ENCODE peak calls at places on chromosomes 7 and 10, in ten cellular contexts. D, B, L, V, Z, N, Y, S, C and W are unnamed samples.

GRCh38 chr7:88200793-88201192 is 19.0 kb downstream of the SRI start:
- DNase-seq in D (no peak), B (no peak), L (no peak), V (no peak), Z (no peak), N (no peak), Y (no peak), S (no peak), C (no peak), W (no peak)

GRCh38 chr10:117005454-117006055 is 568 bp upstream of the SHTN1 start:
- DNase-seq in D (peak), B (no peak), L (no peak), V (no peak), Z (no peak), N (no peak), Y (peak), S (no peak), C (no peak), W (no peak)

GRCh38 chr10:15539262-15539661 is 168.2 kb upstream of the FAM171A1 start:
- DNase-seq in D (no peak), B (no peak), L (no peak), V (no peak), Z (no peak), N (no peak), Y (no peak), S (no peak), C (no peak), W (no peak)

GRCh38 chr10:108385963-108386362 is 1221.5 kb upstream of the SORCS1 start:
- DNase-seq in D (no peak), B (no peak), L (no peak), V (no peak), Z (no peak), N (no peak), Y (no peak), S (no peak), C (no peak), W (no peak)

GRCh38 chr10:62665771-62666170 is 138.7 kb upstream of the ADO start:
- DNase-seq in D (no peak), B (no peak), L (no peak), V (no peak), Z (no peak), N (no peak), Y (no peak), S (no peak), C (no peak), W (no peak)

GRCh38 chr10:62025134-62025794 is 123.8 kb downstream of the ARID5B start:
- DNase-seq in D (no peak), B (no peak), L (no peak), V (no peak), Z (no peak), N (no peak), Y (no peak), S (no peak), C (no peak), W (no peak)

GRCh38 chr7:138538996-138539644 is 79.1 kb downstream of the TRIM24 start:
- DNase-seq in D (no peak), B (no peak), L (no peak), V (no peak), Z (no peak), N (no peak), Y (no peak), S (no peak), C (no peak), W (no peak)

GRCh38 chr10:60952067-60952845 is 8.3 kb upstream of the RHOBTB1 start:
- DNase-seq in D (no peak), B (no peak), L (no peak), V (no peak), Z (no peak), N (no peak), Y (no peak), S (no peak), C (no peak), W (no peak)

GRCh38 chr7:135716677-135717238 is 11.2 kb downstream of the SLC13A4 start:
- DNase-seq in D (no peak), B (no peak), L (peak), V (no peak), Z (no peak), N (peak), Y (no peak), S (no peak), C (peak), W (peak)

GRCh38 chr10:3542185-3542611 is 242.8 kb downstream of the KLF6 start:
- DNase-seq in D (no peak), B (no peak), L (peak), V (no peak), Z (no peak), N (peak), Y (no peak), S (no peak), C (no peak), W (no peak)

GRCh38 chr10:132099701-132100481 is 34.1 kb downstream of the JAKMIP3 start:
- DNase-seq in D (no peak), B (no peak), L (no peak), V (no peak), Z (peak), N (no peak), Y (peak), S (no peak), C (no peak), W (no peak)

GRCh38 chr7:31129067-31129466 is 77.0 kb downstream of the ADCYAP1R1 start:
- DNase-seq in D (no peak), B (no peak), L (no peak), V (no peak), Z (no peak), N (no peak), Y (peak), S (no peak), C (no peak), W (no peak)

GRCh38 chr7:114670676-114671075 is 251.2 kb upstream of the MDFIC start:
- DNase-seq in D (no peak), B (no peak), L (no peak), V (no peak), Z (no peak), N (no peak), Y (no peak), S (no peak), C (no peak), W (no peak)

GRCh38 chr10:86349474-86349873 is 17.1 kb downstream of the GRID1 start:
- DNase-seq in D (no peak), B (no peak), L (no peak), V (no peak), Z (no peak), N (no peak), Y (peak), S (peak), C (peak), W (no peak)

GRCh38 chr7:130593033-130593432 is 75.5 kb downstream of the COPG2 start:
- DNase-seq in D (no peak), B (no peak), L (no peak), V (no peak), Z (no peak), N (no peak), Y (no peak), S (no peak), C (no peak), W (no peak)

GRCh38 chr10:88165849-88166271 is 302.4 kb downstream of the PTEN start:
- DNase-seq in D (no peak), B (no peak), L (peak), V (no peak), Z (no peak), N (peak), Y (no peak), S (no peak), C (peak), W (no peak)

GRCh38 chr7:131302876-131303707 is 24.6 kb upstream of the MKLN1 start:
- DNase-seq in D (peak), B (no peak), L (peak), V (peak), Z (no peak), N (no peak), Y (peak), S (no peak), C (no peak), W (peak)

GRCh38 chr10:126459878-126460481 is 71.7 kb upstream of the ADAM12 start:
- DNase-seq in D (no peak), B (no peak), L (peak), V (no peak), Z (peak), N (peak), Y (peak), S (peak), C (peak), W (no peak)

GRCh38 chr7:105402221-105403095 is 13.7 kb upstream of the SRPK2 start:
- DNase-seq in D (no peak), B (no peak), L (no peak), V (no peak), Z (no peak), N (no peak), Y (no peak), S (no peak), C (no peak), W (no peak)

GRCh38 chr7:31663072-31663471 is 23.9 kb upstream of the PPP1R17 start:
- DNase-seq in D (no peak), B (no peak), L (no peak), V (no peak), Z (no peak), N (no peak), Y (peak), S (no peak), C (no peak), W (no peak)

GRCh38 chr7:18257711-18258110 is 230.1 kb upstream of the PRPS1L1 start:
- DNase-seq in D (no peak), B (no peak), L (no peak), V (no peak), Z (no peak), N (no peak), Y (no peak), S (no peak), C (no peak), W (no peak)

GRCh38 chr7:84536256-84536870 is 341.8 kb upstream of the SEMA3A start:
- DNase-seq in D (no peak), B (no peak), L (no peak), V (no peak), Z (no peak), N (no peak), Y (no peak), S (no peak), C (no peak), W (no peak)

GRCh38 chr7:76155938-76156337 is 45.8 kb upstream of the SRRM3 start:
- DNase-seq in D (no peak), B (peak), L (no peak), V (no peak), Z (no peak), N (no peak), Y (no peak), S (peak), C (no peak), W (no peak)

GRCh38 chr10:70761031-70761601 is 24.1 kb downstream of the TBATA start:
- DNase-seq in D (no peak), B (no peak), L (peak), V (no peak), Z (no peak), N (peak), Y (peak), S (peak), C (no peak), W (no peak)

GRCh38 chr7:30845426-30846135 is 66.1 kb upstream of the AQP1 start:
- DNase-seq in D (no peak), B (peak), L (peak), V (no peak), Z (no peak), N (no peak), Y (no peak), S (no peak), C (no peak), W (no peak)

GRCh38 chr10:32413513-32413912 is 32.4 kb upstream of the CCDC7 start:
- DNase-seq in D (no peak), B (no peak), L (peak), V (no peak), Z (no peak), N (peak), Y (no peak), S (no peak), C (peak), W (no peak)

GRCh38 chr7:42677751-42678231 is 234.1 kb downstream of the C7orf25 start:
- DNase-seq in D (peak), B (peak), L (peak), V (no peak), Z (no peak), N (peak), Y (no peak), S (no peak), C (peak), W (no peak)

GRCh38 chr10:68924593-68924992 is 23.5 kb downstream of the DDX50 start:
- DNase-seq in D (no peak), B (no peak), L (peak), V (no peak), Z (no peak), N (no peak), Y (no peak), S (no peak), C (no peak), W (no peak)

GRCh38 chr7:131482800-131483199 is 73.6 kb downstream of the PODXL start:
- DNase-seq in D (no peak), B (no peak), L (no peak), V (no peak), Z (no peak), N (no peak), Y (no peak), S (no peak), C (no peak), W (no peak)

GRCh38 chr10:28939352-28940157 is 262.2 kb downstream of the BAMBI start:
- DNase-seq in D (peak), B (peak), L (peak), V (no peak), Z (peak), N (no peak), Y (peak), S (peak), C (no peak), W (no peak)

GRCh38 chr10:48604039-48604407 is 850 bp downstream of the ARHGAP22 start:
- DNase-seq in D (no peak), B (no peak), L (no peak), V (no peak), Z (peak), N (no peak), Y (peak), S (no peak), C (no peak), W (no peak)

GRCh38 chr10:48605264-48605615 is 367 bp upstream of the ARHGAP22 start:
- DNase-seq in D (no peak), B (no peak), L (no peak), V (no peak), Z (no peak), N (no peak), Y (no peak), S (no peak), C (no peak), W (no peak)

GRCh38 chr10:48603421-48604038 is 1.3 kb downstream of the ARHGAP22 start:
- DNase-seq in D (no peak), B (no peak), L (no peak), V (no peak), Z (peak), N (no peak), Y (peak), S (no peak), C (no peak), W (no peak)

GRCh38 chr10:48605786-48606529 is 1.1 kb upstream of the ARHGAP22 start:
- DNase-seq in D (no peak), B (no peak), L (peak), V (no peak), Z (peak), N (no peak), Y (peak), S (peak), C (no peak), W (no peak)

GRCh38 chr10:48604408-48605263 is at the start of gene ARHGAP22:
- DNase-seq in D (no peak), B (peak), L (peak), V (no peak), Z (peak), N (no peak), Y (peak), S (no peak), C (no peak), W (no peak)
- H3K4me3 ChIP-seq in D (peak), B (peak), L (peak), V (no peak), Z (peak), N (peak), Y (no peak), S (no peak), C (peak), W (peak)

DNA sequence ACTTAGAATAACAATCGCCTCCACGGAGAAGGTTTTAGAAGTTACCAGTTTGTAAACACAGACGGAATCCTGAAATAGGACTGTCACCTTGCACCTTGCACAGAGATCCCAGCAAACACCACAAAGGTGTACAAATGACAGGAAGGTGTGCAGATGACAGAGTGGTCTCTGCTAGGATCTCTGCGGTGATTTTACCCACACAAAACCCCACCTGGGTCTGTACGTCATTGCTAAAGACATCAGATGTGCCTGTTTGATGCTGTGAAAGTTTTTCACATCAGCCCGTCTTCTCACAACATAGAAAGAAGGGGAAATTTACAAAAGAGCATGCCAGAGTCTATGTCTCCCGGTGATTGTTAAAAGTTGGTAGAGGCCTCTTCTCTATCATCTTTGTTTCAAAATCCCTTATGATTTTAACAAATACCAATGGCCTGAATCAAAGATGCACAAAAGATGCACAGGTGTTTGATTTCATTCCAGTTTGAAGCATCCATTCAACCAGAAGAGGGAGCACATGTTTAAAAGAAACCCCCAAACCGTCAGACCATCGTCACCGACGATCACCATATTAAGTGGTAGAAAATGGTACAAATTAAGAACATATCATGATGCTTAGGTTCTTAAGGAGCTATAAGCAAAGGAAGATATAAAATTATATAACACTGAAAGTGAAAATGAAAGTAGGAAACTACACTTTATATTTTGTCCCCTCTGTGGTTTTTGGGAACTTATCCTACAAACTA is 576.5 kb downstream of the PTPRN2 start:
- DNase-seq in D (no peak), B (no peak), L (no peak), V (no peak), Z (no peak), N (no peak), Y (no peak), S (no peak), C (no peak), W (no peak)
- TF ChIP-seq CTCF in D (no peak), B (no peak), L (no peak), V (no peak), Z (no peak), N (no peak), Y (peak), S (no peak), C (no peak), W (no peak)

DNA sequence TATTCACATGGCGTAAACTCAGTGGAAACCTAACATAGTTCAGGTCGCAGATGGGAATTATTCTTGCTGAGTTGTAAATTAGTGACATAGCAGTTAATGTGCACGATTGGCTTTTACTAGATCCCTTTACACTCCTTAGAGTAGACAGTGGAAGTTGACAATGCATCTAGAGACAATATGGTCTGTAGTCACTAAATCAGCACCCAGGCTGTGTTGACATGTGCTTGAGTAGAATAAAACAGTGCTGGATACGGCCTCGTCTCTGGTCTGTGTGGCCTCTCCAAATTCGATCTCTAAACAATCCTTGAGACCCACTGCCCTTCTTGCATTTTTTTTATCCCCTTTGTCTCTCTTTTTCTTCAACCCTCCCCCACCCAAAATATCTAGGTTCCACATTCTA is 615.7 kb downstream of the SORCS1 start:
- DNase-seq in D (no peak), B (no peak), L (no peak), V (no peak), Z (no peak), N (no peak), Y (no peak), S (no peak), C (no peak), W (no peak)
- H3K4me3 ChIP-seq in D (no peak), B (no peak), L (no peak), V (no peak), Z (no peak), N (no peak), Y (no peak), S (no peak), C (no peak), W (no peak)

GRCh38 chr10:44373341-44373995 is 11.4 kb downstream of the CXCL12 start:
- DNase-seq in D (no peak), B (no peak), L (no peak), V (no peak), Z (peak), N (no peak), Y (no peak), S (no peak), C (no peak), W (no peak)

GRCh38 chr10:44372181-44372580 is 12.7 kb downstream of the CXCL12 start:
- DNase-seq in D (no peak), B (no peak), L (no peak), V (no peak), Z (no peak), N (no peak), Y (no peak), S (no peak), C (no peak), W (no peak)

GRCh38 chr10:44369851-44370250 is 15.0 kb downstream of the CXCL12 start:
- DNase-seq in D (no peak), B (no peak), L (no peak), V (no peak), Z (no peak), N (no peak), Y (no peak), S (no peak), C (no peak), W (no peak)

GRCh38 chr10:44369296-44369695 is 15.6 kb downstream of the CXCL12 start:
- DNase-seq in D (no peak), B (no peak), L (no peak), V (no peak), Z (no peak), N (no peak), Y (no peak), S (no peak), C (no peak), W (no peak)

DNA sequence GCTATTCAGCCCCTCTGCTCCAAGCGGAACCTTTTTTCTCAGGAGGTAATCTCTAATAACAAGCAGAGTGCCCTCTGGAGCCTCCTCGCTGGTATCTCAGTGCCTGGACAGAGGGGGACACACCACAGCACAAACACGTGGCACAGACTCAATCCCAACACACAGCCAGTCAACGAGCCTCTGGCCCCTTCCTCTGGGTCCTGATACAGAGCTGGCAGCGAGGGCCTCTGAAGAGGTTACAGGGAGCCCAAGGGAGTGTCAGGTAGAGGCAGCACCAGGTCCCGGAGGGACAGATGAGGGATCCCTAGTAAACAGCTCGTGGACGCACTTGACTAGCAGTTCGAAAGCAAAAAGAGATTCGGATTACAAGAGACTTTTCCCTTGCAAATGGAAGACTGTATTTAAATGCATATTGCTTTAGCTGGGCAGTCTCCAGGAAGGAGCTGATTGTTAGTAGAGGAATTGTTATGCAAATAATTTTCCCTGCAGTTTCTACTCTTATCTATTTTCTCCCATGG is 14.1 kb downstream of the CXCL12 start:
- DNase-seq in D (no peak), B (no peak), L (no peak), V (no peak), Z (no peak), N (no peak), Y (peak), S (no peak), C (no peak), W (no peak)
- TF ChIP-seq CTCF in D (no peak), B (no peak), L (no peak), V (no peak), Z (no peak), N (no peak), Y (peak), S (no peak), C (no peak), W (no peak)